ENCODE peak calls at places on chromosomes 11 and 22, in ten cellular contexts. One of them, this sample, is unnamed.

GRCh38 chr22:33210129-33210784 is 152.1 kb upstream of the SYN3 start:
- DNase-seq in GM20000: peak
- DNase-seq in AG04450: no peak
- DNase-seq in lung: peak
- DNase-seq in endothelial cell: peak
- DNase-seq in mucosa of descending colon: no peak
- DNase-seq in Calu3: peak
- DNase-seq in fibroblast of pulmonary artery: peak
- DNase-seq in heart right ventricle: peak
- DNase-seq in psoas muscle: no peak
- DNase-seq in this sample: peak

GRCh38 chr22:41596776-41597634 is 7.4 kb upstream of the PMM1 start:
- DNase-seq in GM20000: peak
- DNase-seq in AG04450: no peak
- DNase-seq in lung: peak
- DNase-seq in endothelial cell: peak
- DNase-seq in mucosa of descending colon: peak
- DNase-seq in Calu3: peak
- DNase-seq in fibroblast of pulmonary artery: peak
- DNase-seq in heart right ventricle: peak
- DNase-seq in psoas muscle: peak
- DNase-seq in this sample: peak

GRCh38 chr11:62461740-62462522 is 43.1 kb downstream of the SCGB1A1 start:
- DNase-seq in GM20000: no peak
- DNase-seq in AG04450: no peak
- DNase-seq in lung: no peak
- DNase-seq in endothelial cell: no peak
- DNase-seq in mucosa of descending colon: no peak
- DNase-seq in Calu3: no peak
- DNase-seq in fibroblast of pulmonary artery: peak
- DNase-seq in heart right ventricle: no peak
- DNase-seq in psoas muscle: no peak
- DNase-seq in this sample: no peak

GRCh38 chr22:40534379-40535188 is 101.9 kb downstream of the MRTFA start:
- DNase-seq in GM20000: peak
- DNase-seq in AG04450: no peak
- DNase-seq in lung: no peak
- DNase-seq in endothelial cell: no peak
- DNase-seq in mucosa of descending colon: no peak
- DNase-seq in Calu3: no peak
- DNase-seq in fibroblast of pulmonary artery: peak
- DNase-seq in heart right ventricle: no peak
- DNase-seq in psoas muscle: no peak
- DNase-seq in this sample: peak

GRCh38 chr11:31641477-31642062 is 132.0 kb downstream of the ELP4 start:
- DNase-seq in GM20000: peak
- DNase-seq in AG04450: no peak
- DNase-seq in lung: peak
- DNase-seq in endothelial cell: peak
- DNase-seq in mucosa of descending colon: no peak
- DNase-seq in Calu3: peak
- DNase-seq in fibroblast of pulmonary artery: peak
- DNase-seq in heart right ventricle: peak
- DNase-seq in psoas muscle: no peak
- DNase-seq in this sample: peak

GRCh38 chr22:50456026-50456425 is 18.8 kb downstream of the SBF1 start:
- DNase-seq in GM20000: no peak
- DNase-seq in AG04450: no peak
- DNase-seq in lung: no peak
- DNase-seq in endothelial cell: no peak
- DNase-seq in mucosa of descending colon: no peak
- DNase-seq in Calu3: no peak
- DNase-seq in fibroblast of pulmonary artery: no peak
- DNase-seq in heart right ventricle: no peak
- DNase-seq in psoas muscle: no peak
- DNase-seq in this sample: no peak

GRCh38 chr11:31779268-31779879 is 31.7 kb downstream of the PAX6 start:
- DNase-seq in GM20000: no peak
- DNase-seq in AG04450: peak
- DNase-seq in lung: no peak
- DNase-seq in endothelial cell: no peak
- DNase-seq in mucosa of descending colon: no peak
- DNase-seq in Calu3: no peak
- DNase-seq in fibroblast of pulmonary artery: peak
- DNase-seq in heart right ventricle: no peak
- DNase-seq in psoas muscle: no peak
- DNase-seq in this sample: no peak

GRCh38 chr11:75040167-75040770 is 51.5 kb downstream of the NEU3 start:
- DNase-seq in GM20000: no peak
- DNase-seq in AG04450: no peak
- DNase-seq in lung: no peak
- DNase-seq in endothelial cell: no peak
- DNase-seq in mucosa of descending colon: no peak
- DNase-seq in Calu3: no peak
- DNase-seq in fibroblast of pulmonary artery: no peak
- DNase-seq in heart right ventricle: no peak
- DNase-seq in psoas muscle: no peak
- DNase-seq in this sample: no peak

GRCh38 chr11:116930177-116930576 is 92.8 kb upstream of the APOA1 start:
- DNase-seq in GM20000: peak
- DNase-seq in AG04450: no peak
- DNase-seq in lung: no peak
- DNase-seq in endothelial cell: no peak
- DNase-seq in mucosa of descending colon: peak
- DNase-seq in Calu3: no peak
- DNase-seq in fibroblast of pulmonary artery: peak
- DNase-seq in heart right ventricle: peak
- DNase-seq in psoas muscle: no peak
- DNase-seq in this sample: peak

GRCh38 chr11:57639321-57640067 is 10.2 kb downstream of the YPEL4 start:
- DNase-seq in GM20000: no peak
- DNase-seq in AG04450: no peak
- DNase-seq in lung: no peak
- DNase-seq in endothelial cell: peak
- DNase-seq in mucosa of descending colon: no peak
- DNase-seq in Calu3: no peak
- DNase-seq in fibroblast of pulmonary artery: peak
- DNase-seq in heart right ventricle: no peak
- DNase-seq in psoas muscle: no peak
- DNase-seq in this sample: peak

GRCh38 chr11:113106507-113106906 is 145.3 kb downstream of the NCAM1 start:
- DNase-seq in GM20000: no peak
- DNase-seq in AG04450: no peak
- DNase-seq in lung: no peak
- DNase-seq in endothelial cell: no peak
- DNase-seq in mucosa of descending colon: no peak
- DNase-seq in Calu3: no peak
- DNase-seq in fibroblast of pulmonary artery: peak
- DNase-seq in heart right ventricle: no peak
- DNase-seq in psoas muscle: no peak
- DNase-seq in this sample: no peak

GRCh38 chr11:119493712-119494111 is 70.7 kb upstream of the THY1 start:
- DNase-seq in GM20000: peak
- DNase-seq in AG04450: no peak
- DNase-seq in lung: no peak
- DNase-seq in endothelial cell: peak
- DNase-seq in mucosa of descending colon: no peak
- DNase-seq in Calu3: peak
- DNase-seq in fibroblast of pulmonary artery: peak
- DNase-seq in heart right ventricle: no peak
- DNase-seq in psoas muscle: no peak
- DNase-seq in this sample: peak

DNA sequence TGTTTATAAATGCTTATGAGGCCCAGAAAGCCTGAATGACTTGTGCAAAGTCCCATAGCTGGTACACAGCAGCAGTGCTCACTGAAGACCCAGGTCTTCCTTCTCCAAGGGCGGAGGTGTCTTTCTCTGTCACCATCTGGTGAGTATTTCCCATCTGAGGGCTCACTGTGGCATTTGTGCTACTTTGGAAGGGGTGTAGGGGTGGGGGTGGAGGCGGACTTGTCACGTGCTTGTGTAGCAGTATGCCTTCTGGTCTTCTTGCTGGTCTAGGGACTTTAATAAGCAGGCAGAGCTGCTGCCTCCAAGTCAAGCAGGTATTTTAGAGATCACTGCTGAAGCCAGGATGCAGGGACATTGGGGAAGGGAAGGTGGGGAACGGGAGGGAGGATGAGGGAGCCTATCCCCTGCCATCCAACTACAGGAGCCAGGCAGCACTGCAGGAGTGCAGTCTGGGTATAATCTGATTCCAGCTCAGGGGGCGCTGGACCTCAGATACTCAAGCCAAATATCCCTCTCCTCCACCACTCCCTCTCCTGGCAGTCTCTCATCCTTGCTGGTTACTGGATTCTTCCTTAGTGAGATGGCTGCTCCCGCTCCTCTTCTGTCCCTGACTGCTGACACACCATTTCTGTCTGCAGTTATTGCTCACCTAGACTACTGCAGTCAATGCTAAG is 3.4 kb downstream of the ABCC8 start:
- DNase-seq in GM20000: no peak
- DNase-seq in AG04450: no peak
- DNase-seq in lung: no peak
- DNase-seq in endothelial cell: peak
- DNase-seq in mucosa of descending colon: no peak
- DNase-seq in Calu3: peak
- DNase-seq in fibroblast of pulmonary artery: no peak
- DNase-seq in heart right ventricle: no peak
- DNase-seq in psoas muscle: no peak
- DNase-seq in this sample: no peak
- TF ChIP-seq CTCF in GM20000: no peak
- TF ChIP-seq CTCF in AG04450: peak
- TF ChIP-seq CTCF in lung: no peak
- TF ChIP-seq CTCF in endothelial cell: no peak
- TF ChIP-seq CTCF in mucosa of descending colon: no peak
- TF ChIP-seq CTCF in Calu3: peak
- TF ChIP-seq CTCF in fibroblast of pulmonary artery: peak
- TF ChIP-seq CTCF in heart right ventricle: no peak
- TF ChIP-seq CTCF in psoas muscle: no peak
- TF ChIP-seq CTCF in this sample: no peak

GRCh38 chr11:86861810-86862209 is 61.5 kb downstream of the PRSS23 start:
- DNase-seq in GM20000: no peak
- DNase-seq in AG04450: no peak
- DNase-seq in lung: no peak
- DNase-seq in endothelial cell: no peak
- DNase-seq in mucosa of descending colon: no peak
- DNase-seq in Calu3: no peak
- DNase-seq in fibroblast of pulmonary artery: no peak
- DNase-seq in heart right ventricle: no peak
- DNase-seq in psoas muscle: no peak
- DNase-seq in this sample: no peak
- TF ChIP-seq CTCF in GM20000: no peak
- TF ChIP-seq CTCF in AG04450: no peak
- TF ChIP-seq CTCF in lung: no peak
- TF ChIP-seq CTCF in endothelial cell: no peak
- TF ChIP-seq CTCF in mucosa of descending colon: no peak
- TF ChIP-seq CTCF in Calu3: no peak
- TF ChIP-seq CTCF in fibroblast of pulmonary artery: no peak
- TF ChIP-seq CTCF in heart right ventricle: no peak
- TF ChIP-seq CTCF in psoas muscle: no peak
- TF ChIP-seq CTCF in this sample: no peak

DNA sequence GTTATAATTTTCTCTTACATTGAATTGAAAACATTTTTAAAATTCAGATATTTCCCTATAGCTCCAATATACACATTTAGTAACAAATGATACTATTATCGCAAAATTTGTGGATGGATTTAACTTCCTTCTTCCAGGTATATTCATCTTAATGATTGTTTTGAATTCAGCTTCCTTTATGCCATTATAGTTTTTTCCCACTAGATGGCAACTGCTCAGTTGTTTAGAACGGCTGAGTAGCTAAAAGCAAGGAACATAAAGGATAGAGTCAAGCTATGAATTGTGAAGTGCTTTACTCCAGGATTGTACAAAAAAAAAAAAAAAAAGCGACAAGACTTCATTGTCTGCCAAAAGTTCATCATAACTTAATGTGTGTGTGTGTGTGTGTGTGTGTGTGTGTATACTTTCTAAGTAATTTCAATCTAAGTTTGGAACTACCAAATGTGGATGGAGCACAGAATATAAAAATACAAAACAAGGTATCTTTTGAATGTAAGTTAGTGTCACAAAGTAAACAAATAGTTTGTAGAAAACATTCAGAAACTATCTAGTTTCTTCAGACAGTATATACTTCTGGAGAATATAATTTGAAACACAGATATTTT is 846.4 kb downstream of the DLG2 start:
- DNase-seq in GM20000: no peak
- DNase-seq in AG04450: no peak
- DNase-seq in lung: no peak
- DNase-seq in endothelial cell: no peak
- DNase-seq in mucosa of descending colon: no peak
- DNase-seq in Calu3: no peak
- DNase-seq in fibroblast of pulmonary artery: peak
- DNase-seq in heart right ventricle: no peak
- DNase-seq in psoas muscle: no peak
- DNase-seq in this sample: no peak
- TF ChIP-seq CTCF in GM20000: no peak
- TF ChIP-seq CTCF in AG04450: peak
- TF ChIP-seq CTCF in lung: no peak
- TF ChIP-seq CTCF in endothelial cell: peak
- TF ChIP-seq CTCF in mucosa of descending colon: peak
- TF ChIP-seq CTCF in Calu3: no peak
- TF ChIP-seq CTCF in fibroblast of pulmonary artery: peak
- TF ChIP-seq CTCF in heart right ventricle: peak
- TF ChIP-seq CTCF in psoas muscle: peak
- TF ChIP-seq CTCF in this sample: no peak

GRCh38 chr11:13669544-13670488 is 1.3 kb downstream of the FAR1 start:
- DNase-seq in GM20000: no peak
- DNase-seq in AG04450: no peak
- DNase-seq in lung: no peak
- DNase-seq in endothelial cell: no peak
- DNase-seq in mucosa of descending colon: no peak
- DNase-seq in Calu3: no peak
- DNase-seq in fibroblast of pulmonary artery: peak
- DNase-seq in heart right ventricle: no peak
- DNase-seq in psoas muscle: no peak
- DNase-seq in this sample: peak

GRCh38 chr11:13668957-13669521 is 571 bp downstream of the FAR1 start:
- DNase-seq in GM20000: peak
- DNase-seq in AG04450: no peak
- DNase-seq in lung: peak
- DNase-seq in endothelial cell: peak
- DNase-seq in mucosa of descending colon: peak
- DNase-seq in Calu3: peak
- DNase-seq in fibroblast of pulmonary artery: peak
- DNase-seq in heart right ventricle: peak
- DNase-seq in psoas muscle: no peak
- DNase-seq in this sample: peak

GRCh38 chr11:13667795-13668101 is 720 bp upstream of the FAR1 start:
- DNase-seq in GM20000: no peak
- DNase-seq in AG04450: no peak
- DNase-seq in lung: no peak
- DNase-seq in endothelial cell: no peak
- DNase-seq in mucosa of descending colon: no peak
- DNase-seq in Calu3: no peak
- DNase-seq in fibroblast of pulmonary artery: no peak
- DNase-seq in heart right ventricle: no peak
- DNase-seq in psoas muscle: no peak
- DNase-seq in this sample: no peak

GRCh38 chr11:13667245-13667644 is 1.2 kb upstream of the FAR1 start:
- DNase-seq in GM20000: peak
- DNase-seq in AG04450: no peak
- DNase-seq in lung: no peak
- DNase-seq in endothelial cell: no peak
- DNase-seq in mucosa of descending colon: no peak
- DNase-seq in Calu3: no peak
- DNase-seq in fibroblast of pulmonary artery: no peak
- DNase-seq in heart right ventricle: no peak
- DNase-seq in psoas muscle: no peak
- DNase-seq in this sample: no peak

GRCh38 chr11:13668102-13668956 is at the start of gene FAR1:
- DNase-seq in GM20000: peak
- DNase-seq in AG04450: peak
- DNase-seq in lung: peak
- DNase-seq in endothelial cell: peak
- DNase-seq in mucosa of descending colon: peak
- DNase-seq in Calu3: peak
- DNase-seq in fibroblast of pulmonary artery: peak
- DNase-seq in heart right ventricle: peak
- DNase-seq in psoas muscle: peak
- DNase-seq in this sample: peak
- TF ChIP-seq CTCF in GM20000: peak
- TF ChIP-seq CTCF in AG04450: peak
- TF ChIP-seq CTCF in lung: peak
- TF ChIP-seq CTCF in endothelial cell: peak
- TF ChIP-seq CTCF in mucosa of descending colon: peak
- TF ChIP-seq CTCF in Calu3: peak
- TF ChIP-seq CTCF in fibroblast of pulmonary artery: peak
- TF ChIP-seq CTCF in heart right ventricle: peak
- TF ChIP-seq CTCF in psoas muscle: peak
- TF ChIP-seq CTCF in this sample: peak

This sample was measured in activated CD8-positive, alpha-beta T cell treated with anti-CD3 and anti-CD28 coated beads for 36 hours.